ENCODE peak calls at places on chromosomes 2 and 18, in ten cellular contexts. T is T-helper 17 cell; A is upper lobe of right lung; N is activated T-cell treated with anti-CD3 and anti-CD28 coated beads, Interleukin-2, amount 50 U/mL, for 4 hours; H is aorta; G is left cardiac atrium; C is T-cell; U is activated B cell treated with CpG ODN at 0.5 μM for 24 hours; Y is gastroesophageal sphincter; X is DND-41. Z is an unnamed sample.

GRCh38 chr18:24051256-24051947 is 36.8 kb downstream of the TTC39C start:
- ATAC-seq in A (no peak), T (no peak), H (no peak), G (no peak), C (no peak), N (no peak), Y (no peak), U (peak), X (no peak), Z (peak)

GRCh38 chr18:7381307-7381706 is 150.4 kb downstream of the LRRC30 start:
- ATAC-seq in Y (no peak), T (no peak), C (no peak), U (no peak), N (no peak), G (no peak), H (no peak), X (no peak), A (no peak), Z (no peak)

GRCh38 chr18:31248783-31249521 is 69.0 kb upstream of the DSG1 start:
- ATAC-seq in C (no peak), N (no peak), A (no peak), U (no peak), T (no peak), G (peak), X (no peak), Y (no peak), H (no peak), Z (no peak)

GRCh38 chr2:112793449-112793978 is 9.2 kb upstream of the IL1A start:
- ATAC-seq in A (peak), H (no peak), T (peak), U (peak), X (no peak), G (peak), Y (peak), N (peak), C (no peak), Z (peak)

GRCh38 chr18:74820160-74820780 is 222.6 kb downstream of the ZNF407 start:
- ATAC-seq in N (no peak), H (no peak), C (no peak), Y (no peak), U (no peak), A (no peak), G (no peak), X (no peak), T (no peak), Z (no peak)

GRCh38 chr2:236767951-236768350 is 198.3 kb downstream of the ACKR3 start:
- ATAC-seq in N (no peak), C (no peak), T (no peak), U (no peak), X (no peak), G (no peak), H (no peak), A (peak), Y (no peak), Z (no peak)

GRCh38 chr2:129437775-129438174 is 541.7 kb upstream of the RAB6C start:
- ATAC-seq in C (no peak), X (no peak), A (no peak), T (no peak), U (no peak), N (no peak), H (no peak), Y (no peak), G (no peak), Z (no peak)

GRCh38 chr2:68784191-68784590 is 49.6 kb downstream of the ARHGAP25 start:
- ATAC-seq in C (no peak), Y (no peak), X (no peak), T (no peak), U (peak), H (no peak), N (no peak), A (peak), G (no peak), Z (peak)

Z was measured in stimulated activated memory B cell treated with anti-CD40 and anti-IgM and Interleukin-4, amounts not matched to agents 10 μg/mL and 1 μg/mL and 100 μg/mL, for 72 hours.